ENCODE peak calls at places on chromosomes 5 and 9, in ten cellular contexts. R is body of pancreas; K is IMR-90; J is BE2C; B is CD4-positive, alpha-beta memory T cell; Y is lung; F is endodermal cell; Q is hepatocyte; T is upper lobe of right lung; P is PC-9. W is an unnamed sample. For H3K9me3 and H3K36me3, the result is how much of the 10 kb centered on the place peaks cover.

GRCh38 chr9:113823421-113823820 is 52.7 kb upstream of the ZNF618 start:
- DNase-seq in R (no peak), J (no peak), Y (no peak), K (no peak), P (no peak), B (no peak), Q (no peak), T (no peak), F (no peak), W (no peak)

GRCh38 chr9:106697799-106698591 is 165.0 kb upstream of the ZNF462 start:
- DNase-seq in T (peak), Q (peak), J (peak), K (peak), F (peak), Y (peak), P (peak), B (no peak), R (peak), W (peak)

GRCh38 chr9:95857122-95857521 is 18.4 kb upstream of the ERCC6L2 start:
- DNase-seq in K (peak), Y (no peak), B (no peak), T (no peak), R (no peak), F (peak), Q (peak), J (peak), P (peak), W (peak)

GRCh38 chr9:137162505-137163100 is 7.2 kb downstream of the LRRC26 start:
- DNase-seq in Y (no peak), P (no peak), K (no peak), B (no peak), Q (peak), J (no peak), T (no peak), R (peak), F (peak), W (no peak)

GRCh38 chr5:10760033-10760975 is 730 bp downstream of the DAP start:
- DNase-seq in Q (peak), R (peak), T (peak), Y (peak), K (peak), B (no peak), J (peak), P (peak), F (peak), W (peak)

GRCh38 chr9:131620764-131621520 is 75.6 kb downstream of the PRRT1B start:
- DNase-seq in R (no peak), P (no peak), Y (no peak), K (no peak), Q (no peak), J (no peak), T (no peak), F (no peak), B (no peak), W (no peak)

GRCh38 chr9:103183569-103184191 is 188.5 kb downstream of the CYLC2 start:
- DNase-seq in F (no peak), T (no peak), Y (no peak), B (no peak), Q (peak), P (peak), R (peak), K (no peak), J (peak), W (peak)

GRCh38 chr5:134458676-134459403 is 47.2 kb upstream of the CDKN2AIPNL start:
- DNase-seq in F (no peak), J (no peak), R (no peak), Y (no peak), T (no peak), Q (peak), B (no peak), P (no peak), K (no peak), W (no peak)

GRCh38 chr9:80062581-80062980 is 490.8 kb downstream of the TLE4 start:
- DNase-seq in Y (no peak), K (no peak), B (no peak), R (no peak), J (no peak), Q (no peak), F (no peak), P (no peak), T (no peak), W (no peak)

GRCh38 chr5:117065161-117065560 is 490.5 kb upstream of the SEMA6A start:
- DNase-seq in T (no peak), P (no peak), F (no peak), Q (no peak), K (no peak), Y (no peak), R (no peak), B (no peak), J (no peak), W (no peak)

GRCh38 chr5:171419663-171420428 is 399 bp downstream of the FGF18 start:
- DNase-seq in T (no peak), K (peak), Q (peak), P (peak), F (peak), Y (no peak), J (peak), B (no peak), R (peak), W (peak)

GRCh38 chr5:171418982-171419662 is at the start of gene FGF18:
- DNase-seq in B (peak), F (peak), J (peak), Y (peak), K (peak), R (peak), P (peak), Q (peak), T (peak), W (peak)

GRCh38 chr5:171422495-171422894 is 3.0 kb downstream of the FGF18 start:
- DNase-seq in K (no peak), F (no peak), R (no peak), B (no peak), T (no peak), Y (no peak), J (no peak), P (no peak), Q (no peak), W (no peak)

GRCh38 chr5:171421331-171422262 is 2.1 kb downstream of the FGF18 start:
- DNase-seq in R (no peak), P (no peak), J (no peak), K (no peak), T (no peak), Y (no peak), B (no peak), F (peak), Q (no peak), W (no peak)

GRCh38 chr5:171420429-171421231 is 1.2 kb downstream of the FGF18 start:
- DNase-seq in Y (peak), B (no peak), Q (peak), J (peak), K (peak), F (peak), T (peak), R (peak), P (peak), W (peak)
- H3K4me3 ChIP-seq in Y (no peak), B (no peak), Q (no peak), J (no peak), K (no peak), F (peak), T (peak), R (no peak), P (peak), W (peak)

DNA sequence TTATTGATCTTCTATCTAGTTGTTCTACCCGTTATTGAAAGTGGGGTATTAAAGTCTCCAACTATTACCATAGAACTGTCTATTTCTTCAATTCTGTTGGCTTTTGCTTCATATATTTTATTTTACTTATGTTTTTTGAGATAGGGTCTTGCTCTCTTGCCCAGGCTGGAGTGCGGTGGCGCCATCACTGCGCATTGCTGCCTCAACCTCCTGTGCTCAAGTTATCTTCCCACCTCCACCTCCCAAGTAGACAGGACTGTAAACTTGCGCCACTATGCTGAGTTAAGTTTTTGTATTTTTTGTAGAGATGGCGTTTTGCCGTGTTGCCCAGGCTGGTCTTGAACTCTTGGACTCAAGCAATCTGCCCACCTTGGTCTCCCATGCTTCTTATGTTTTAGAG is 16.2 kb downstream of the SNAPC3 start:
- DNase-seq in T (no peak), R (no peak), Y (no peak), F (no peak), Q (no peak), P (no peak), J (no peak), K (no peak), B (no peak), W (no peak)
- H3K9me3 ChIP-seq in T (under half), R (under half), Y (under half), F (half or more), Q (under half), P (under half), J (under half), K (under half), B (under half), W (under half)

DNA sequence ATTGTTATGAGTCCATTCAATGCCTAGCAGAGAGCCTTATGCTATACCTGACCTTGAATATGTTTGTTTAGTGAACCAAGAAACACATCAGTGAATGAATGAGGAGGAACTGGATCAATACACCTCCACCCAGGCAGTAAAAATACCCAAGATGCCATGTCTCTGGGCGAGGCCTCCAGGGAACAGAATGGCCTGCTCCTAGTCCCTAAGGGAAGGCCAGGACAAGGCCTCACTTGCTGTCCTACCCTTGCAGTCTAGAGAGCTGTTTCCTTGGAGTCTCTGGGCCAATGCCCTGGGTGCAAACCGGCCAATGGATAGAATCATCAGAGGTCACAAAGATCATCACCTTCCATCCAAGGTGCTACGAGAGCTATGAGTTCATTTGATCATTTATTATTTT is 26.1 kb downstream of the TNIP1 start:
- DNase-seq in R (peak), Y (no peak), F (no peak), J (no peak), T (peak), B (no peak), Q (no peak), K (no peak), P (no peak), W (no peak)
- H3K36me3 ChIP-seq in R (under half), Y (half or more), F (under half), J (under half), T (half or more), B (half or more), Q (under half), K (under half), P (under half), W (half or more)

GRCh38 chr9:125550633-125551032 is 156.4 kb downstream of the MAPKAP1 start:
- DNase-seq in K (no peak), Y (no peak), Q (no peak), R (no peak), F (no peak), J (no peak), P (no peak), T (no peak), B (no peak), W (no peak)
- H3K4me3 ChIP-seq in K (no peak), Y (no peak), Q (no peak), R (no peak), F (no peak), J (no peak), P (no peak), T (no peak), B (no peak), W (no peak)

GRCh38 chr5:153276151-153276550 is 214.3 kb upstream of the GRIA1 start:
- DNase-seq in B (no peak), Y (no peak), F (peak), K (no peak), J (no peak), P (peak), Q (peak), T (no peak), R (peak), W (peak)

DNA sequence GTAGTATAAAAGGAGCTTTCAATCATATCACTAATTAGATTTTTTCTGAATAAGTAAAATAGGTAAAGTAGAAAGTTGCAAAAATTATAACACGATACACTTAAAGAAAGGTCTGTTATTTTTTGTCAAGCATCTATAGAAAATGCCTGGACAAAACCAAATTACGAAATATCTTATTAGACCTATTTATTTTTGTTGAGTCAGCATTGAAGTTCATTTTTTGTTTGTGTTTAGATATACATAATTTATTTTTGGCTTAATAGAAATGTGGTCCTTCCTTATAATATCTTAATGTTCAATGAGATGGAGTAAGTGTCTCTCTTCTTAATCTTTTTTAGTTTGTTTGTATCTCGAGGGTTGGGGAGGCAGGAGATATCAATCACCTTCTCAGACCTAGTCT is 214.8 kb upstream of the GRIA1 start:
- DNase-seq in Y (no peak), Q (no peak), K (no peak), R (no peak), B (no peak), F (no peak), P (no peak), T (no peak), J (no peak), W (no peak)
- H3K9me3 ChIP-seq in Y (under half), Q (under half), K (under half), R (under half), B (under half), F (under half), P (under half), T (under half), J (under half), W (under half)